ENCODE peak calls at places on chromosome 7, in ten cellular contexts. One of them, this sample, is unnamed. For H3K4me1, the result is how much of the 10 kb centered on the place peaks cover.

GRCh38 chr7:8831386-8831785 is 398.0 kb downstream of the NXPH1 start:
- DNase-seq in tibial nerve: no peak
- DNase-seq in esophagus squamous epithelium: no peak
- DNase-seq in naive thymus-derived CD4-positive, alpha-beta T cell: no peak
- DNase-seq in lung: no peak
- DNase-seq in ovary: no peak
- DNase-seq in H1: no peak
- DNase-seq in pancreas: no peak
- DNase-seq in neuronal stem cell: no peak
- DNase-seq in CD4-positive, CD25-positive, alpha-beta regulatory T cell: no peak
- DNase-seq in this sample: no peak

GRCh38 chr7:27709137-27710075 is 30.6 kb upstream of the TAX1BP1 start:
- DNase-seq in tibial nerve: no peak
- DNase-seq in esophagus squamous epithelium: no peak
- DNase-seq in naive thymus-derived CD4-positive, alpha-beta T cell: no peak
- DNase-seq in lung: no peak
- DNase-seq in ovary: peak
- DNase-seq in H1: no peak
- DNase-seq in pancreas: no peak
- DNase-seq in neuronal stem cell: no peak
- DNase-seq in CD4-positive, CD25-positive, alpha-beta regulatory T cell: no peak
- DNase-seq in this sample: no peak

GRCh38 chr7:34039033-34039432 is 133.7 kb downstream of the BMPER start:
- DNase-seq in tibial nerve: no peak
- DNase-seq in esophagus squamous epithelium: no peak
- DNase-seq in naive thymus-derived CD4-positive, alpha-beta T cell: no peak
- DNase-seq in lung: no peak
- DNase-seq in ovary: no peak
- DNase-seq in H1: no peak
- DNase-seq in pancreas: no peak
- DNase-seq in neuronal stem cell: no peak
- DNase-seq in CD4-positive, CD25-positive, alpha-beta regulatory T cell: no peak
- DNase-seq in this sample: no peak

GRCh38 chr7:130554481-130554880 is 62.6 kb downstream of the MEST start:
- DNase-seq in tibial nerve: no peak
- DNase-seq in esophagus squamous epithelium: no peak
- DNase-seq in naive thymus-derived CD4-positive, alpha-beta T cell: no peak
- DNase-seq in lung: no peak
- DNase-seq in ovary: no peak
- DNase-seq in H1: no peak
- DNase-seq in pancreas: no peak
- DNase-seq in neuronal stem cell: no peak
- DNase-seq in CD4-positive, CD25-positive, alpha-beta regulatory T cell: no peak
- DNase-seq in this sample: no peak

GRCh38 chr7:25840209-25840792 is 311.7 kb upstream of the NFE2L3 start:
- DNase-seq in tibial nerve: no peak
- DNase-seq in esophagus squamous epithelium: no peak
- DNase-seq in naive thymus-derived CD4-positive, alpha-beta T cell: no peak
- DNase-seq in lung: no peak
- DNase-seq in ovary: no peak
- DNase-seq in H1: no peak
- DNase-seq in pancreas: no peak
- DNase-seq in neuronal stem cell: no peak
- DNase-seq in CD4-positive, CD25-positive, alpha-beta regulatory T cell: no peak
- DNase-seq in this sample: no peak

GRCh38 chr7:97117035-97117371 is 495 bp upstream of the SDHAF3 start:
- DNase-seq in tibial nerve: no peak
- DNase-seq in esophagus squamous epithelium: no peak
- DNase-seq in naive thymus-derived CD4-positive, alpha-beta T cell: no peak
- DNase-seq in lung: no peak
- DNase-seq in ovary: no peak
- DNase-seq in H1: no peak
- DNase-seq in pancreas: no peak
- DNase-seq in neuronal stem cell: no peak
- DNase-seq in CD4-positive, CD25-positive, alpha-beta regulatory T cell: no peak
- DNase-seq in this sample: no peak

GRCh38 chr7:36583318-36583717 is 141.0 kb downstream of the AOAH start:
- DNase-seq in tibial nerve: no peak
- DNase-seq in esophagus squamous epithelium: no peak
- DNase-seq in naive thymus-derived CD4-positive, alpha-beta T cell: no peak
- DNase-seq in lung: no peak
- DNase-seq in ovary: no peak
- DNase-seq in H1: no peak
- DNase-seq in pancreas: no peak
- DNase-seq in neuronal stem cell: no peak
- DNase-seq in CD4-positive, CD25-positive, alpha-beta regulatory T cell: no peak
- DNase-seq in this sample: no peak

GRCh38 chr7:27115161-27116018 is 12.9 kb upstream of the HOXA2 start:
- DNase-seq in tibial nerve: no peak
- DNase-seq in esophagus squamous epithelium: no peak
- DNase-seq in naive thymus-derived CD4-positive, alpha-beta T cell: no peak
- DNase-seq in lung: no peak
- DNase-seq in ovary: no peak
- DNase-seq in H1: no peak
- DNase-seq in pancreas: no peak
- DNase-seq in neuronal stem cell: no peak
- DNase-seq in CD4-positive, CD25-positive, alpha-beta regulatory T cell: no peak
- DNase-seq in this sample: no peak

GRCh38 chr7:33744293-33744692 is 161.0 kb upstream of the BMPER start:
- DNase-seq in tibial nerve: no peak
- DNase-seq in esophagus squamous epithelium: no peak
- DNase-seq in naive thymus-derived CD4-positive, alpha-beta T cell: no peak
- DNase-seq in lung: no peak
- DNase-seq in ovary: no peak
- DNase-seq in H1: no peak
- DNase-seq in pancreas: no peak
- DNase-seq in neuronal stem cell: no peak
- DNase-seq in CD4-positive, CD25-positive, alpha-beta regulatory T cell: no peak
- DNase-seq in this sample: no peak

GRCh38 chr7:134785842-134786241 is 6.4 kb downstream of the CALD1 start:
- DNase-seq in tibial nerve: peak
- DNase-seq in esophagus squamous epithelium: no peak
- DNase-seq in naive thymus-derived CD4-positive, alpha-beta T cell: no peak
- DNase-seq in lung: no peak
- DNase-seq in ovary: no peak
- DNase-seq in H1: no peak
- DNase-seq in pancreas: no peak
- DNase-seq in neuronal stem cell: no peak
- DNase-seq in CD4-positive, CD25-positive, alpha-beta regulatory T cell: no peak
- DNase-seq in this sample: no peak
- H3K4me1 ChIP-seq in tibial nerve: under half
- H3K4me1 ChIP-seq in esophagus squamous epithelium: under half
- H3K4me1 ChIP-seq in naive thymus-derived CD4-positive, alpha-beta T cell: under half
- H3K4me1 ChIP-seq in lung: under half
- H3K4me1 ChIP-seq in ovary: under half
- H3K4me1 ChIP-seq in H1: under half
- H3K4me1 ChIP-seq in pancreas: under half
- H3K4me1 ChIP-seq in neuronal stem cell: under half
- H3K4me1 ChIP-seq in CD4-positive, CD25-positive, alpha-beta regulatory T cell: under half
- H3K4me1 ChIP-seq in this sample: under half

DNA sequence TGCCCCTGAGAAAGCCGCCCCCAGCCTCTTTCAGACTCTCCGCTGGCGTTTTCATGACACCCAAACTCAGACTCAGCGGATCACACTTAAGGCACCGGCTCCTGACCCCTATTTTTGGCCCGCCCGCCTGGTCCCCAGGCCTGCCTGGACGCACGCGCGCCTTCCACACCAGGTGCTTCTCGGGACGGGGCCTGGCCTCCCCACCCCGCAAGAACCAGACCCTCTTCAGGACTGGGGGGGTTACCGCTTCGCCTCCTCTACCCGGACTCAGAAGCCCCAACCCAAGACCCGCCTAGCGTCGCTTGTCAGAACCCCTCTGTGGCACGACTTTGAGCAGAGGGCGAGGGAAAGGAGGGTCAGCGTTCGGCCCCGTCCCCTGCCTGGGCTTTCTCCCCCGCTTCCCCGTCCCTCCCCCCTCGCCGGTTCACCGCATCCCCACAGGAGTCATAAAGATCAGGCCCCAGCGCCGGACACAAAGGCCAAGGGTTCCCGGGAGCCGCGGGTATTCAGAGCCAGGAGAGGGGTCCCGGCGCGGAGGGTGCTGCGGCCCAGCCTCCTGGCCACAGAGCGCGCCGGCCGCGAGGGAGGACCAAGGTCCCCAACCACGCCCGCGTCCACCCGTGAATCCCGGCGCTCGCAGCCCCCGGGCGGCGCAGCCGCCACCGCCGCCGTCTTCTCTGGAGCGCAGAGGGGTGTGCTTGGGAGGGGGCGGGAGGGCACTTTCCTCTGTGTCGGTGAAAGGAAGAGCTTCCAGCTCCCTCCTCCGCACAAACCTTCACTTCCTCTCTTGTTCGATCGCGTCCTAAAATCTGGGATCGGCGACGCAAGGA is 351.9 kb downstream of the DNAJB6 start:
- DNase-seq in tibial nerve: no peak
- DNase-seq in esophagus squamous epithelium: no peak
- DNase-seq in naive thymus-derived CD4-positive, alpha-beta T cell: no peak
- DNase-seq in lung: no peak
- DNase-seq in ovary: peak
- DNase-seq in H1: no peak
- DNase-seq in pancreas: no peak
- DNase-seq in neuronal stem cell: peak
- DNase-seq in CD4-positive, CD25-positive, alpha-beta regulatory T cell: no peak
- DNase-seq in this sample: no peak
- H3K4me3 ChIP-seq in tibial nerve: no peak
- H3K4me3 ChIP-seq in esophagus squamous epithelium: peak
- H3K4me3 ChIP-seq in naive thymus-derived CD4-positive, alpha-beta T cell: no peak
- H3K4me3 ChIP-seq in lung: no peak
- H3K4me3 ChIP-seq in ovary: no peak
- H3K4me3 ChIP-seq in H1: peak
- H3K4me3 ChIP-seq in pancreas: no peak
- H3K4me3 ChIP-seq in neuronal stem cell: peak
- H3K4me3 ChIP-seq in CD4-positive, CD25-positive, alpha-beta regulatory T cell: no peak
- H3K4me3 ChIP-seq in this sample: no peak

DNA sequence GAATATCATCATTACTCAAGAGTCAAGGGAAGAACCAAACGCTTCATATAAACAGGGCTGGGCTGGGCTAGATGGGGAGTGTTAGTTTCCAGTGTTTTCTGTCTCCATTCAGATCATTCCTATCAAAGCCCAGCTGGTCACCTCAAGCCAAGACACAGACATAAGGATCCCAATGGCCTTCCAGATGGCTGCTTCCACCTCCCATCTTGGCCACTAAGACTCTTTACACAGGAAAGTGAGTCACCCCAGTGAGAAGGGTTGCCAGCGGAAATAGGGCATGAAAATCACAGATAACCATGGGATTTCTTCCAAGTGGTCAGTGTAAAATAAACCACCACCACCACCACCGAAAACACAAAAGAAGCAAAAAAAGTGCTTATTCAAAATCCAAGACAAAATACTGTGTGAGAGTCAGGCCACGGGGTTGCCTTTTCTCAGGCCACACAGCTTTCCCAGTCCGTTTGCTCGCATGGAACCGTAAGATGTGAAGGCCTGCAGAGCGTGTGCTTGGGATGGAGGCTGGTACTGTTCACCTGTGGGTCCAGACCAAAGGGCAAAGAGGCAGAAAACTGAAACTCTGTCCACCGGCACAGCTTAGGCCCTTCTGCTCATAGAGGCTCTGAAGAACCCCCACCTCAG is 5.6 kb downstream of the PRSS2 start:
- DNase-seq in tibial nerve: no peak
- DNase-seq in esophagus squamous epithelium: no peak
- DNase-seq in naive thymus-derived CD4-positive, alpha-beta T cell: no peak
- DNase-seq in lung: no peak
- DNase-seq in ovary: no peak
- DNase-seq in H1: no peak
- DNase-seq in pancreas: peak
- DNase-seq in neuronal stem cell: no peak
- DNase-seq in CD4-positive, CD25-positive, alpha-beta regulatory T cell: no peak
- DNase-seq in this sample: no peak
- H3K27ac ChIP-seq in tibial nerve: no peak
- H3K27ac ChIP-seq in esophagus squamous epithelium: no peak
- H3K27ac ChIP-seq in naive thymus-derived CD4-positive, alpha-beta T cell: no peak
- H3K27ac ChIP-seq in lung: no peak
- H3K27ac ChIP-seq in ovary: no peak
- H3K27ac ChIP-seq in H1: no peak
- H3K27ac ChIP-seq in pancreas: no peak
- H3K27ac ChIP-seq in neuronal stem cell: no peak
- H3K27ac ChIP-seq in CD4-positive, CD25-positive, alpha-beta regulatory T cell: no peak
- H3K27ac ChIP-seq in this sample: no peak

GRCh38 chr7:105690286-105690915 is 109.1 kb upstream of the EFCAB10 start:
- DNase-seq in tibial nerve: no peak
- DNase-seq in esophagus squamous epithelium: no peak
- DNase-seq in naive thymus-derived CD4-positive, alpha-beta T cell: no peak
- DNase-seq in lung: no peak
- DNase-seq in ovary: no peak
- DNase-seq in H1: no peak
- DNase-seq in pancreas: no peak
- DNase-seq in neuronal stem cell: no peak
- DNase-seq in CD4-positive, CD25-positive, alpha-beta regulatory T cell: no peak
- DNase-seq in this sample: no peak

GRCh38 chr7:105691692-105692564 is 110.6 kb upstream of the EFCAB10 start:
- DNase-seq in tibial nerve: peak
- DNase-seq in esophagus squamous epithelium: peak
- DNase-seq in naive thymus-derived CD4-positive, alpha-beta T cell: peak
- DNase-seq in lung: peak
- DNase-seq in ovary: peak
- DNase-seq in H1: no peak
- DNase-seq in pancreas: peak
- DNase-seq in neuronal stem cell: no peak
- DNase-seq in CD4-positive, CD25-positive, alpha-beta regulatory T cell: peak
- DNase-seq in this sample: no peak

GRCh38 chr7:105691029-105691691 is 109.9 kb upstream of the EFCAB10 start:
- DNase-seq in tibial nerve: no peak
- DNase-seq in esophagus squamous epithelium: no peak
- DNase-seq in naive thymus-derived CD4-positive, alpha-beta T cell: peak
- DNase-seq in lung: no peak
- DNase-seq in ovary: no peak
- DNase-seq in H1: no peak
- DNase-seq in pancreas: no peak
- DNase-seq in neuronal stem cell: no peak
- DNase-seq in CD4-positive, CD25-positive, alpha-beta regulatory T cell: peak
- DNase-seq in this sample: no peak

GRCh38 chr7:105689093-105689819 is 108.0 kb upstream of the EFCAB10 start:
- DNase-seq in tibial nerve: no peak
- DNase-seq in esophagus squamous epithelium: no peak
- DNase-seq in naive thymus-derived CD4-positive, alpha-beta T cell: no peak
- DNase-seq in lung: no peak
- DNase-seq in ovary: no peak
- DNase-seq in H1: peak
- DNase-seq in pancreas: no peak
- DNase-seq in neuronal stem cell: no peak
- DNase-seq in CD4-positive, CD25-positive, alpha-beta regulatory T cell: no peak
- DNase-seq in this sample: peak

GRCh38 chr7:105688617-105689016 is 107.3 kb upstream of the EFCAB10 start:
- DNase-seq in tibial nerve: no peak
- DNase-seq in esophagus squamous epithelium: no peak
- DNase-seq in naive thymus-derived CD4-positive, alpha-beta T cell: no peak
- DNase-seq in lung: no peak
- DNase-seq in ovary: no peak
- DNase-seq in H1: no peak
- DNase-seq in pancreas: no peak
- DNase-seq in neuronal stem cell: no peak
- DNase-seq in CD4-positive, CD25-positive, alpha-beta regulatory T cell: no peak
- DNase-seq in this sample: no peak
- H3K4me1 ChIP-seq in tibial nerve: under half
- H3K4me1 ChIP-seq in esophagus squamous epithelium: under half
- H3K4me1 ChIP-seq in naive thymus-derived CD4-positive, alpha-beta T cell: under half
- H3K4me1 ChIP-seq in lung: under half
- H3K4me1 ChIP-seq in ovary: under half
- H3K4me1 ChIP-seq in H1: under half
- H3K4me1 ChIP-seq in pancreas: under half
- H3K4me1 ChIP-seq in neuronal stem cell: under half
- H3K4me1 ChIP-seq in CD4-positive, CD25-positive, alpha-beta regulatory T cell: half or more
- H3K4me1 ChIP-seq in this sample: under half